ENCODE peak calls at places on chromosomes 13 and 19, in ten cellular contexts. F is adrenal gland; M is hepatocyte; C is IMR-90; H is transverse colon; I is suprapubic skin; R is left ventricle myocardium inferior; B is PC-9; W is CD8-positive, alpha-beta memory T cell; T is thoracic aorta. K is an unnamed sample. For H3K4me1 and H3K27me3, the result is how much of the 10 kb centered on the place peaks cover.

GRCh38 chr19:8445488-8446001 is 770 bp downstream of the HNRNPM start:
- DNase-seq in R (peak), F (peak), H (peak), M (peak), T (no peak), C (no peak), I (peak), W (peak), B (peak), K (peak)

GRCh38 chr19:2988568-2988967 is 11.2 kb downstream of the TLE6 start:
- DNase-seq in I (no peak), T (no peak), R (no peak), M (no peak), B (no peak), F (no peak), C (no peak), W (no peak), H (no peak), K (no peak)

GRCh38 chr13:60572003-60572792 is 175.2 kb downstream of the TDRD3 start:
- DNase-seq in H (no peak), M (peak), F (no peak), I (no peak), W (no peak), B (peak), R (no peak), T (no peak), C (peak), K (no peak)

GRCh38 chr19:887072-887471 is 5.9 kb downstream of the MED16 start:
- DNase-seq in W (no peak), C (peak), M (peak), H (no peak), T (no peak), R (no peak), I (no peak), F (no peak), B (no peak), K (no peak)

GRCh38 chr19:11373166-11373884 is 1.1 kb upstream of the SWSAP1 start:
- DNase-seq in F (no peak), B (no peak), I (no peak), R (no peak), T (no peak), M (peak), W (no peak), H (no peak), C (no peak), K (peak)

GRCh38 chr13:24269803-24270202 is 39.6 kb upstream of the C1QTNF9 start:
- DNase-seq in F (no peak), C (peak), M (no peak), R (no peak), T (no peak), B (no peak), I (no peak), H (no peak), W (no peak), K (no peak)

GRCh38 chr13:110634558-110634957 is 19.2 kb downstream of the NAXD start:
- DNase-seq in B (no peak), T (no peak), C (peak), W (no peak), F (peak), M (no peak), H (no peak), I (no peak), R (no peak), K (peak)

GRCh38 chr19:46890423-46891170 is 29.8 kb downstream of the ARHGAP35 start:
- DNase-seq in M (peak), W (no peak), B (no peak), R (no peak), T (no peak), H (no peak), F (no peak), C (peak), I (no peak), K (no peak)

GRCh38 chr19:2722541-2723344 is 1.6 kb upstream of the DIRAS1 start:
- DNase-seq in C (peak), H (peak), I (no peak), B (peak), M (peak), W (no peak), R (peak), F (peak), T (peak), K (peak)

GRCh38 chr19:58361900-58362271 is 665 bp downstream of the ZNF497 start:
- DNase-seq in C (peak), I (no peak), F (peak), B (no peak), T (no peak), M (peak), R (peak), W (peak), H (peak), K (peak)

GRCh38 chr13:43307921-43308433 is 284.6 kb downstream of the DNAJC15 start:
- DNase-seq in F (peak), W (no peak), R (peak), H (peak), M (peak), T (peak), B (peak), C (peak), I (peak), K (peak)

GRCh38 chr19:32067686-32068085 is 277.7 kb upstream of the ZNF507 start:
- DNase-seq in M (no peak), I (no peak), F (no peak), C (no peak), W (no peak), T (no peak), B (no peak), R (no peak), H (no peak), K (no peak)

GRCh38 chr13:80888421-80888820 is 547.5 kb upstream of the SPRY2 start:
- DNase-seq in T (no peak), C (no peak), B (no peak), M (no peak), W (no peak), I (no peak), H (no peak), R (no peak), F (no peak), K (no peak)

GRCh38 chr19:34232566-34233481 is 21.5 kb upstream of the GARRE1 start:
- DNase-seq in W (no peak), T (no peak), R (peak), C (peak), I (no peak), F (peak), H (no peak), M (peak), B (peak), K (peak)

GRCh38 chr13:28251462-28251861 is 113.1 kb downstream of the PAN3 start:
- DNase-seq in H (no peak), M (no peak), F (no peak), T (no peak), I (no peak), B (no peak), R (no peak), C (no peak), W (no peak), K (no peak)

GRCh38 chr13:21429217-21429616 is 29.9 kb downstream of the ZDHHC20 start:
- DNase-seq in W (no peak), M (no peak), T (no peak), H (no peak), B (no peak), F (no peak), I (no peak), C (no peak), R (no peak), K (no peak)

GRCh38 chr19:14167013-14167593 is 30.7 kb upstream of the ASF1B start:
- DNase-seq in B (no peak), H (no peak), M (no peak), T (no peak), C (no peak), W (peak), F (no peak), I (no peak), R (no peak), K (no peak)

GRCh38 chr13:53276265-53276664 is 247.7 kb downstream of the OLFM4 start:
- DNase-seq in B (no peak), C (no peak), R (no peak), M (no peak), F (no peak), W (no peak), H (no peak), I (no peak), T (no peak), K (no peak)

GRCh38 chr13:52029569-52029968 is 5.1 kb downstream of the UTP14C start:
- DNase-seq in B (no peak), I (no peak), R (no peak), F (no peak), H (peak), M (no peak), T (no peak), C (no peak), W (no peak), K (no peak)

GRCh38 chr13:46341112-46341711 is 45.8 kb downstream of the RUBCNL start:
- DNase-seq in T (no peak), W (no peak), B (no peak), M (no peak), F (no peak), C (peak), H (no peak), R (no peak), I (no peak), K (no peak)

GRCh38 chr19:10718205-10719196 is 622 bp downstream of the DNM2 start:
- DNase-seq in F (peak), H (peak), C (peak), M (peak), I (peak), B (peak), R (peak), W (peak), T (no peak), K (peak)

GRCh38 chr13:100095498-100095897 is 6.6 kb downstream of the PCCA start:
- DNase-seq in M (no peak), H (no peak), C (no peak), T (no peak), W (no peak), B (no peak), R (no peak), F (no peak), I (no peak), K (no peak)

GRCh38 chr19:17263712-17264640 is 569 bp downstream of the USHBP1 start:
- DNase-seq in T (no peak), I (no peak), W (no peak), H (no peak), R (no peak), M (no peak), C (no peak), F (no peak), B (no peak), K (no peak)
- H3K27ac ChIP-seq in T (no peak), I (no peak), W (no peak), H (peak), R (peak), M (no peak), C (no peak), F (peak), B (no peak), K (peak)

GRCh38 chr19:4402171-4403004 is at the start of gene CHAF1A:
- DNase-seq in T (peak), B (peak), M (peak), H (peak), I (peak), R (peak), W (peak), C (peak), F (peak), K (peak)

GRCh38 chr19:4401482-4402170 is 814 bp upstream of the CHAF1A start:
- DNase-seq in T (no peak), B (no peak), F (no peak), C (no peak), R (no peak), W (no peak), H (no peak), M (no peak), I (no peak), K (no peak)

GRCh38 chr19:4403005-4403761 is 743 bp downstream of the CHAF1A start:
- DNase-seq in F (peak), R (no peak), M (no peak), W (no peak), T (no peak), C (no peak), I (no peak), B (no peak), H (no peak), K (no peak)

GRCh38 chr19:4396949-4397783 is 3.2 kb downstream of the SH3GL1 start:
- DNase-seq in B (no peak), M (no peak), H (no peak), W (no peak), F (peak), I (no peak), C (no peak), T (no peak), R (no peak), K (peak)

DNA sequence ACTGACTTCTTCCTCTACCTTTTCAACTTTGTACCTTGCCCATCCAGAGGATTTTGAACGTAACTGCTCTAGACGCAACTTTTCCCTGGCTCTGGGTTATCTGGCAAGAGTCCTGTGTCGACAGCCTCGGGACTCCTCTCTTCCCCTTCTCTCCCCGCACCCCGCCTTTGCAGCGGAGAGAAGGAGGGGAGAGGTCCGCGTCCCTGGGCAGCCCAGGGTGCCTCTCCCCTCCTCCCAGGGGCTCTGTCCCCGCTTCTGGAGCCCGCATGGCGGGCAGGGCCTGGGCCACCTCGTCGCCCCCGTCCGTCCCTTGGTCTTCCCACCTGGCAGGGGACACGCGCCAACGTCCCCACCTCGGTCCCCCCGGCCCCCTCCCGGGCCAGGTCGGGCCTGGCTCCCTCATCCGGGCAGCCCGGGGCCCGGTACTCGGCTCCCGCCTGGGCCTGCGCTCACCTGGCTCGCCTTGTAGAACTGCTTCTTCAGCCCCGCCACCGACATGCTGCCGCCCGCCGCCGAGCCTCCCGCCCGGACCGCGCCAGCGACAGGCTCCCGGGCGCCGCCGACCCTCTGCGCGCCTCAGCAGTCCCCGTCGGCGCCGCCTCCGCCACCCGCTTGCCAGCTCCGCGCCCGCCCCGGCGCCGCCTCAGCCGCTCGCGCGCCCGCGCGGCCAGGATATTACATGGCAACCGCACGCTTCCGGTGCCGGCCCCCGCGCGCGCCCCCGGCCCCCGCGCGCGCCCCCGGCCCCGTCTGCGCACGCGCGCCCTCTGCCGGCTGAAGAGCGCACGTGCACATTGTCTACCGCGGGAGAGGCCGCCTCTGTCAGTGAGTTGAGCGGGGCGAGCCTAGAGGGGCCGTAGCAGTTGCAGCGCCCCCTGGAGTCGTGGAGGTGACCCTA is at the start of gene SH3GL1:
- DNase-seq in I (peak), H (peak), W (peak), T (peak), M (peak), C (peak), B (peak), F (peak), R (peak), K (peak)
- H3K4me1 ChIP-seq in I (half or more), H (under half), W (half or more), T (half or more), M (under half), C (under half), B (under half), F (half or more), R (half or more), K (half or more)

GRCh38 chr19:4754248-4754647 is 30.6 kb upstream of the DPP9 start:
- DNase-seq in B (no peak), H (no peak), M (no peak), W (no peak), C (peak), T (no peak), F (no peak), I (no peak), R (no peak), K (no peak)
- H3K27me3 ChIP-seq in B (under half), H (under half), M (under half), W (under half), C (under half), T (under half), F (under half), I (under half), R (under half), K (under half)

DNA sequence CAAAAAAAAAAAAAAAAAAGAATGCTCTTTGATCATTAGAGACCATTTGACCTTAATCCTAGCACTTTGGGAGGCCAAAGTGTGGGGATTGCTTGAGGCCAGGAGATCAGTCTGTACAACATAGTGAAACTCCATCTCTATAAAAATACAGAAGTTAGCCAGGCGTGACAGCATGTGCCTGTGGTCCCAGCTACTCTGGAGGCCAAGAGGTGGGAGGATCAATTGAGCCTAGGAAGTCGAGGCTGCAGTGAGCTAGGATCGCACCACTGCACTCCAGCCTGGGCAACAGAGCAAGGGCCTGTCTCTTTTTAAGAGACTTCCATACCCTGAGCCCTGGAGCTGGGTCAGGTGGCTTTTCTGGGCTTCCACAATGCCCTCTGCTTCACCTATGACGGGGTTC is 11.5 kb upstream of the COLGALT1 start:
- DNase-seq in C (no peak), I (no peak), B (no peak), H (no peak), W (no peak), M (no peak), T (no peak), F (no peak), R (no peak), K (no peak)
- H3K27ac ChIP-seq in C (no peak), I (no peak), B (no peak), H (no peak), W (no peak), M (no peak), T (no peak), F (no peak), R (no peak), K (no peak)

DNA sequence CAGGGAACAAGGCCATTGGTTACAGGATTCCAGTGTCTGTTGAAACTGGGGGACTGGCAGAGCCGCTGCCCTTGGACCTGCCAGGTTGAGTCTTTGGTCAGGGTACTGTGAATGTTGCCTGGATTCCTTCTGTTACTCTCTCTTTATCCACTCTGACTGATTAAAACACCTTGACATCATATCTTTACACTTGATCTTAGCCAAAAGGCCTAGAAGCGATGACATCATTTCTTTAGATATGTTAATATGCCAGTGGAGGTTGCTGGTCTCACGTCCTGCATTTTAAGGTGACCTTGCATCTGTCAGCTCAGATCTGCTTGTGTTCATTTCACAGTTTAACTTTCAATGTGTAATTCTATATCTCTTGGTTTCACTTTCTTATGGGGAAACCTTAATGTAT is 9.2 kb downstream of the GPATCH1 start:
- DNase-seq in T (no peak), M (no peak), C (no peak), H (no peak), R (no peak), I (no peak), F (no peak), B (no peak), W (no peak), K (no peak)
- H3K4me1 ChIP-seq in T (under half), M (under half), C (under half), H (under half), R (under half), I (under half), F (under half), B (under half), W (under half), K (under half)

DNA sequence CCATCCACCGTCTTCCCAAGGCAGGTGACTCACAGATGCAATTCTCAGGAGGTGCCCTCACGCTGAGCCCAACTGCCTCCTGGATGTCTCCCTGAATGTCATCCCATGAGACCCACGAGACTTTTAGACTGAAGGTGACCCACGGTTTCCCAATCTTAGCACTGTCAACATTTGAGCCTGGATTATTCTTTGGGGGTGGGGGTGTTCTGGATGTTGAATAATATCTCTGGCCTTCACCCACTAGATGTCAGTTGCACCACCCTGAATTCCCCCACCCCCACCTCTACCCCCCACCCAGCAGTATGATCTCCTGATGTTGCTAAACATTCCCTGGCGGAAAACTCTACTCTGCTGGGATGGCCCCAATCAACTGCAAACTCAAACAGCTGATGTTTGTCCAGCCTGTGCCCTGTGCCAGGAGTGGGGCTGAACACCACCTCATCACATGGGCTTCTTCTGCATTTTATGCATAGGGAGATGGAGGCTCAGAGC is 2.2 kb upstream of the CYP4F22 start:
- DNase-seq in M (no peak), T (no peak), F (no peak), R (no peak), W (no peak), H (no peak), C (no peak), B (no peak), I (no peak), K (no peak)
- H3K27me3 ChIP-seq in M (under half), T (under half), F (under half), R (half or more), W (under half), H (under half), C (under half), B (under half), I (under half), K (under half)

DNA sequence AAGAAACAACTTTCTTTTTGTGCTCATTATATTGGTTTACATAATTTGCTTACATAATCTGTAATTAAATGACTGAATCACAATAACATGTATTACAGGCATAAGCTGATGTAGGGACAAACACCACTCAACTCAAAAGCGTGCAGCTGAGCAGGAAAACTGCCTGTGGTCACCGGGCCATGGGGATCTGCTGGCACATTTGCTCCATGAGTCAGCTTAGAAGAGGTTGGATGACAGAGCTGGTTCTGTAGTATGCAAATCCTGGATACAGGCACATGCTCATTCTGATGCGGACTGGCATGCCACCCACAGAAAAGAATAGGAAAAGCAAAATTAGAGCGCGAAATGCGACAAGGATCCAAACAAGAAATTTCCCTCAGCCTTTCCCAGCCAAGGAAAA is 128.6 kb downstream of the USP12 start:
- DNase-seq in I (no peak), F (peak), T (peak), H (no peak), B (peak), R (no peak), M (peak), C (peak), W (no peak), K (no peak)
- H3K27ac ChIP-seq in I (peak), F (no peak), T (no peak), H (peak), B (peak), R (no peak), M (peak), C (no peak), W (no peak), K (peak)

GRCh38 chr13:26989261-26990007 is 182.2 kb downstream of the USP12 start:
- DNase-seq in T (no peak), C (no peak), W (no peak), F (no peak), M (no peak), R (no peak), H (peak), I (peak), B (no peak), K (no peak)
- H3K4me1 ChIP-seq in T (under half), C (under half), W (under half), F (under half), M (under half), R (under half), H (under half), I (under half), B (under half), K (under half)

GRCh38 chr19:55370305-55370988 is at the start of gene IL11:
- DNase-seq in C (peak), W (no peak), T (no peak), B (peak), I (no peak), R (no peak), M (peak), F (no peak), H (no peak), K (no peak)
- H3K27me3 ChIP-seq in C (under half), W (under half), T (under half), B (under half), I (half or more), R (half or more), M (half or more), F (half or more), H (half or more), K (half or more)

GRCh38 chr13:73934771-73935170 is 199.4 kb downstream of the KLF12 start:
- DNase-seq in W (no peak), H (no peak), F (no peak), B (no peak), R (no peak), C (no peak), I (no peak), M (no peak), T (no peak), K (no peak)
- H3K27ac ChIP-seq in W (no peak), H (no peak), F (no peak), B (no peak), R (no peak), C (no peak), I (no peak), M (no peak), T (no peak), K (no peak)